ENCODE peak calls at places on chromosomes 7 and 10, in six cellular contexts. S is BE2C; L is brain microvascular endothelial cell; Z is GM23338; P is stimulated activated naive B cell treated with anti-CD40 and anti-IgM and Interleukin-4, amounts not matched to agents 10 μg/mL and 1 μg/mL and 100 μg/mL, for 72 hours; I is effector CD4-positive, alpha-beta T cell. B is an unnamed sample.

GRCh38 chr7:150631084-150631824 is 931 bp downstream of the GIMAP6 start:
- DNase-seq in I (no peak), P (no peak), L (no peak), Z (no peak), S (no peak), B (peak; percentile 61)

GRCh38 chr10:16950686-16951681 is 133.8 kb upstream of the RSU1 start:
- DNase-seq in S (peak; percentile 47), L (peak; percentile 89), Z (peak; percentile 89), P (no peak), I (no peak), B (no peak)

GRCh38 chr7:27182285-27182827 is 2.7 kb downstream of the HOXA11 start:
- DNase-seq in L (no peak), Z (no peak), S (no peak), I (no peak), P (no peak), B (no peak)

GRCh38 chr7:85595639-85596268 is 408.9 kb upstream of the SEMA3D start:
- DNase-seq in I (no peak), S (no peak), P (no peak), Z (no peak), L (no peak), B (no peak)

GRCh38 chr10:86203162-86203905 is 163.3 kb downstream of the GRID1 start:
- DNase-seq in S (no peak), P (no peak), I (no peak), Z (peak; percentile 75), L (peak; percentile 9), B (no peak)

GRCh38 chr10:121668336-121669009 is 70.2 kb upstream of the FGFR2 start:
- DNase-seq in Z (peak; percentile 64), S (peak; percentile 89), I (no peak), P (no peak), L (no peak), B (no peak)

GRCh38 chr7:135486258-135486657 is 23.6 kb downstream of the CNOT4 start:
- DNase-seq in L (no peak), I (no peak), S (no peak), Z (no peak), P (no peak), B (no peak)

GRCh38 chr10:32971536-32972091 is 13.6 kb upstream of the ITGB1 start:
- DNase-seq in P (no peak), S (no peak), Z (no peak), I (no peak), L (no peak), B (no peak)

GRCh38 chr10:12721334-12721733 is 280.2 kb downstream of the CCDC3 start:
- DNase-seq in S (no peak), P (no peak), I (no peak), L (no peak), Z (no peak), B (no peak)

GRCh38 chr10:36280396-36280795 is 638.3 kb upstream of the FZD8 start:
- DNase-seq in L (peak; percentile 63), S (no peak), P (no peak), I (no peak), Z (peak; percentile 26), B (no peak)

GRCh38 chr7:98240961-98241673 is 10.9 kb downstream of the TECPR1 start:
- DNase-seq in P (no peak), S (peak; percentile 63), I (no peak), Z (peak; percentile 80), L (peak; percentile 47), B (no peak)

GRCh38 chr7:31066516-31067130 is 14.5 kb downstream of the ADCYAP1R1 start:
- DNase-seq in I (no peak), L (no peak), S (no peak), Z (no peak), P (no peak), B (no peak)

GRCh38 chr10:15334650-15335323 is 36.3 kb downstream of the FAM171A1 start:
- DNase-seq in P (no peak), S (no peak), Z (no peak), I (no peak), L (no peak), B (no peak)

GRCh38 chr7:23105086-23105643 is 420 bp upstream of the KLHL7 start:
- DNase-seq in I (no peak), S (no peak), L (no peak), Z (no peak), P (no peak), B (no peak)

GRCh38 chr10:78996449-78997129 is 72.2 kb upstream of the ZMIZ1 start:
- DNase-seq in S (no peak), Z (no peak), I (no peak), L (no peak), P (no peak), B (no peak)

GRCh38 chr7:103394566-103394965 is 47.1 kb downstream of the PSMC2 start:
- DNase-seq in I (no peak), L (no peak), Z (no peak), P (no peak), S (no peak), B (no peak)

GRCh38 chr10:116742367-116743265 is at the start of gene HSPA12A:
- DNase-seq in S (peak; percentile 72), L (peak; percentile 90), P (peak; percentile 18), I (no peak), Z (peak; percentile 73), B (peak; percentile 29)

GRCh38 chr7:107167483-107168232 is 1.1 kb upstream of the HBP1 start:
- DNase-seq in S (peak; percentile 24), P (no peak), Z (peak; percentile 78), L (peak; percentile 72), I (peak; percentile 66), B (no peak)

GRCh38 chr7:73517241-73517995 is 4.7 kb downstream of the BAZ1B start:
- DNase-seq in L (no peak), Z (no peak), S (no peak), P (no peak), I (no peak), B (no peak)

GRCh38 chr7:2014391-2015241 is 218.1 kb downstream of the MAD1L1 start:
- DNase-seq in I (no peak), L (no peak), S (peak; percentile 9), Z (no peak), P (no peak), B (no peak)

GRCh38 chr7:151782598-151783448 is 94.1 kb downstream of the PRKAG2 start:
- DNase-seq in Z (peak; percentile 92), L (peak; percentile 34), S (peak; percentile 84), I (peak; percentile 49), P (peak; percentile 72), B (peak; percentile 60)

GRCh38 chr10:80187465-80188409 is 17.6 kb downstream of the ANXA11 start:
- DNase-seq in Z (no peak), P (peak; percentile 58), I (peak; percentile 77), S (no peak), L (no peak), B (peak; percentile 93)

GRCh38 chr10:33570495-33570894 is 236.0 kb upstream of the NRP1 start:
- DNase-seq in Z (no peak), S (no peak), L (no peak), P (no peak), I (no peak), B (no peak)

GRCh38 chr7:24334012-24334411 is 50.0 kb downstream of the NPY start:
- DNase-seq in Z (no peak), I (no peak), L (no peak), S (no peak), P (no peak), B (no peak)

GRCh38 chr10:131311661-131312260 is at the start of gene TCERG1L:
- DNase-seq in P (no peak), S (no peak), L (no peak), Z (peak; percentile 50), I (no peak), B (no peak)

B was measured in naive thymus-derived CD4-positive, alpha-beta T cell.